ENCODE peak calls at places on chromosomes 11 and 22, in four cellular contexts. G is GM12878, I is K562, P is H1. K is an unnamed sample.

GRCh38 chr11:123321641-123322040 is 108.4 kb upstream of the GRAMD1B start:
- DNase-seq in P (no peak), I (no peak), G (no peak), K (no peak)

GRCh38 chr11:72497731-72498130 is 63.4 kb upstream of the CLPB start:
- DNase-seq in G (no peak), I (no peak), P (no peak), K (no peak)

GRCh38 chr22:48782817-48783511 is 1044.7 kb downstream of the BRD1 start:
- DNase-seq in P (peak), G (no peak), I (peak), K (peak)

GRCh38 chr11:41659990-41660389 is 200.5 kb upstream of the LRRC4C start:
- DNase-seq in G (no peak), I (no peak), P (no peak), K (no peak)

GRCh38 chr11:132161538-132161937 is 791.1 kb downstream of the NTM start:
- DNase-seq in I (no peak), P (no peak), G (no peak), K (no peak)

GRCh38 chr11:59188954-59189353 is 17.0 kb downstream of the DTX4 start:
- DNase-seq in P (no peak), I (no peak), G (no peak), K (no peak)

GRCh38 chr11:64410396-64410718 is 51.4 kb downstream of the RPS6KA4 start:
- DNase-seq in P (no peak), G (no peak), I (no peak), K (no peak)

GRCh38 chr11:45287316-45287903 is 1.3 kb upstream of the SYT13 start:
- DNase-seq in G (no peak), I (no peak), P (no peak), K (no peak)

GRCh38 chr11:128328955-128329551 is 258.3 kb downstream of the ETS1 start:
- DNase-seq in I (no peak), G (no peak), P (no peak), K (no peak)

GRCh38 chr11:73652046-73652730 is 5.8 kb downstream of the PLEKHB1 start:
- DNase-seq in G (no peak), P (peak), I (no peak), K (peak)

GRCh38 chr11:1782026-1782696 is 18.4 kb upstream of the CTSD start:
- DNase-seq in G (no peak), I (no peak), P (no peak), K (no peak)

GRCh38 chr11:20467458-20468185 is 80.1 kb downstream of the PRMT3 start:
- DNase-seq in G (no peak), I (no peak), P (no peak), K (no peak)

GRCh38 chr22:25369133-25369532 is 149.7 kb downstream of the CRYBB2 start:
- DNase-seq in I (no peak), G (no peak), P (no peak), K (no peak)

GRCh38 chr11:93908689-93909088 is 58.3 kb upstream of the VSTM5 start:
- DNase-seq in P (no peak), G (no peak), I (no peak), K (no peak)

GRCh38 chr11:119027561-119028345 is 2.9 kb downstream of the SLC37A4 start:
- DNase-seq in I (no peak), P (no peak), G (no peak), K (no peak)

GRCh38 chr11:69963533-69964246 is 114.4 kb upstream of the ANO1 start:
- DNase-seq in P (no peak), G (no peak), I (no peak), K (no peak)

GRCh38 chr22:19759994-19760651 is 455 bp upstream of the TBX1 start:
- DNase-seq in I (peak), G (no peak), P (no peak), K (no peak)

GRCh38 chr11:100593321-100593720 is 93.8 kb upstream of the ARHGAP42 start:
- DNase-seq in P (no peak), G (no peak), I (no peak), K (no peak)

GRCh38 chr11:66787934-66788758 is 55.1 kb upstream of the RCE1 start:
- DNase-seq in I (no peak), G (no peak), P (no peak), K (no peak)

GRCh38 chr11:128367573-128367972 is 219.8 kb downstream of the ETS1 start:
- DNase-seq in G (peak), I (no peak), P (no peak), K (no peak)

GRCh38 chr11:42407379-42407778 is 904.4 kb upstream of the API5 start:
- DNase-seq in G (no peak), I (no peak), P (peak), K (no peak)

GRCh38 chr11:59273008-59273841 is 60.5 kb upstream of the MPEG1 start:
- DNase-seq in G (peak), P (no peak), I (no peak), K (no peak)

GRCh38 chr22:22520667-22521602 is 865 bp upstream of the ZNF280A start:
- DNase-seq in G (no peak), P (no peak), I (peak), K (no peak)

GRCh38 chr22:31337178-31337577 is 9.0 kb downstream of the PATZ1 start:
- DNase-seq in G (no peak), P (no peak), I (no peak), K (no peak)

GRCh38 chr11:71490731-71491390 is 36.2 kb upstream of the KRTAP5-7 start:
- DNase-seq in G (no peak), P (peak), I (no peak), K (no peak)

GRCh38 chr22:19176732-19177131 is 1.8 kb downstream of the SLC25A1 start:
- DNase-seq in P (no peak), I (no peak), G (no peak), K (no peak)

GRCh38 chr11:105393326-105393725 is 216.5 kb upstream of the GRIA4 start:
- DNase-seq in I (no peak), G (no peak), P (no peak), K (no peak)

GRCh38 chr11:126646701-126647209 is 291.3 kb downstream of the ST3GAL4 start:
- DNase-seq in P (no peak), I (no peak), G (no peak), K (no peak)

GRCh38 chr11:100640646-100641045 is 46.4 kb upstream of the ARHGAP42 start:
- DNase-seq in I (no peak), P (no peak), G (no peak), K (no peak)

GRCh38 chr11:5992604-5993251 is 5.9 kb upstream of the OR52L1 start:
- DNase-seq in P (no peak), G (no peak), I (peak), K (peak)

GRCh38 chr22:35697142-35697541 is 20.5 kb upstream of the APOL5 start:
- DNase-seq in P (no peak), I (no peak), G (no peak), K (no peak)

GRCh38 chr11:86398106-86398505 is 23.4 kb downstream of the CCDC81 start:
- DNase-seq in G (no peak), I (no peak), P (no peak), K (no peak)

GRCh38 chr11:77203901-77204755 is 76.1 kb downstream of the MYO7A start:
- DNase-seq in P (no peak), G (no peak), I (no peak), K (no peak)

GRCh38 chr11:61007383-61007970 is 36.0 kb downstream of the CD6 start:
- DNase-seq in G (no peak), I (no peak), P (no peak), K (no peak)
- TF ChIP-seq YY1 in G (no peak), I (no peak), P (no peak), K (no peak)

GRCh38 chr11:65489706-65490310 is 9.0 kb upstream of the MALAT1 start:
- DNase-seq in P (no peak), G (no peak), I (no peak), K (no peak)

GRCh38 chr11:65489061-65489705 is 9.7 kb upstream of the MALAT1 start:
- DNase-seq in P (peak), I (peak), G (no peak), K (no peak)

GRCh38 chr11:65487467-65488272 is 11.2 kb upstream of the MALAT1 start:
- DNase-seq in G (no peak), P (peak), I (peak), K (peak)

GRCh38 chr11:65486570-65487466 is 12.0 kb upstream of the MALAT1 start:
- DNase-seq in I (no peak), G (no peak), P (no peak), K (no peak)

DNA sequence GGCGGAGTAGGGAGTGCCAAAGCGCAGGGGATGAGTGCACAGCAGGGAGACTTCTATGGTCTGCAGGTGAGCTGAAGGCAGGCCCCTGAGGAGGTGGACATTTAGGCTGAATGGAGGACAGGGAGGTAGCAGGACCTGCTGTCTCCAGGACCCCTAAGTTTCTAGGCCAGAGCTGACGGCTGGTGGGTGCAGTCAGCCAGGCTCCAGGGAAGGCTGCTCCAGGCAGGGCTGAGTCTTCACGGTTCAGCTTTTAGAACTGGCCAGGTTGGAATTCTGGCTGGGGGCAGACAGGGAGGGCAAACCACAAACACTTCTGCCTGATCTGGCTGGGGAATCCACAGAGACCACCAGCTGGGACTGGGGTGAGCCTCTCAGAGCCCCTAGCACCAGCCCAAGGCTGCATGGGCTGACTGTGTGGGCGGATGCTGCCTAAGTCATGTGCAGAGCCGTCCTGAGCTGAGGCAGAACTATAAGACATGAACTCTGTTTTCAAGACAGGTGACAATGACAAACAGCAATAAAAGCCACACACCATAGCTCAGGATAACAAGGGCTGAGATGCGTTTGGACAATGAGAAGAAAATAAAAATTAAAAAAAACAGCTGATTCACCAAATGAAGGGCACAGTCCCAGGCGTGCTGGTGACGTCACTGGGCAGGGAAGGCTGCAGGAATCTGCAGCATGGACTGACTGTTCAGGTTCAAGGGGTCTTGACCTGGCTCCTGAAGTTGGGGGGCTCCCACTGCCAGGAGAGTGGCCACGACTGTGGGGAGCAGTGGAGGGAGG is 10.4 kb upstream of the MALAT1 start:
- DNase-seq in G (no peak), P (no peak), I (no peak), K (no peak)
- TF ChIP-seq EGR1 in G (peak), P (peak), I (peak), K (no peak)

GRCh38 chr22:43812890-43813289 is 785 bp upstream of the EFCAB6 start:
- DNase-seq in G (no peak), I (no peak), P (no peak), K (no peak)

GRCh38 chr22:43814264-43814663 is 2.2 kb upstream of the EFCAB6 start:
- DNase-seq in P (no peak), G (no peak), I (no peak), K (no peak)

GRCh38 chr22:43812149-43812842 is at the start of gene EFCAB6:
- DNase-seq in I (peak), P (peak), G (peak), K (peak)

GRCh38 chr22:43817402-43817801 is 5.3 kb upstream of the EFCAB6 start:
- DNase-seq in G (no peak), I (no peak), P (no peak), K (no peak)

GRCh38 chr22:43811777-43812148 is 342 bp downstream of the EFCAB6 start:
- DNase-seq in I (no peak), G (no peak), P (no peak), K (no peak)
- TF ChIP-seq YY1 in I (no peak), G (no peak), P (no peak), K (no peak)

GRCh38 chr22:24051028-24051427 is 39.9 kb downstream of the CABIN1 start:
- DNase-seq in I (no peak), P (no peak), G (no peak), K (no peak)
- TF ChIP-seq EGR1 in I (no peak), P (no peak), G (no peak), K (no peak)

GRCh38 chr22:45423524-45423923 is 10.0 kb downstream of the RIBC2 start:
- DNase-seq in P (peak), G (no peak), I (no peak), K (no peak)

GRCh38 chr22:45422237-45422983 is 8.9 kb downstream of the RIBC2 start:
- DNase-seq in G (no peak), I (no peak), P (peak), K (no peak)

GRCh38 chr22:45425531-45426265 is 12.2 kb downstream of the RIBC2 start:
- DNase-seq in G (no peak), I (no peak), P (no peak), K (no peak)

GRCh38 chr22:45425101-45425500 is 11.6 kb downstream of the RIBC2 start:
- DNase-seq in I (no peak), P (no peak), G (no peak), K (no peak)

DNA sequence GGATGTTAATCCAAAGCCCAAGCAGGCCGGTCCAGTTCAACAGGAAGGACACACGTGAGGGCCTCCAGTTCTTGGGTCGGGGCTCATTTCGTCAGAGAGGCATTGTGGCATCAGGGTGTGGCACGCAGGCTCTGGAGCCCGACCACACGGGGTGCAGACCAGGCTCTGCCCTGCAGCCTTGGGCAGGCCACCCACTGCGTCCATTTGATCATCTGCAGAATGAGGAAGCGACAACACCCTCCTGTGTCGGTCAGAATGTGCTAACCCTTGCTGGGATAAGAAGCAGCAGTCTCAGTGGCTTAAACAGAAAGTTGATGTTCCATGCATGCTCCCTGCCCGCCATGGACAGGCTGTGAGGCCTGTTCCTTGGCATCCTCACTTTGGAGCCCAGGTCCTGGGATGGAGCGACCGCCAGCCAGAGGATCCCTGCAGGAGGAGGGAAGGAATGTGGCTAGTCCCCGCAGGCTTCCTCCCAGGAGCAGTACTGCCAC is 10.8 kb downstream of the RIBC2 start:
- DNase-seq in I (no peak), G (no peak), P (no peak), K (no peak)
- TF ChIP-seq YY1 in I (no peak), G (no peak), P (no peak), K (no peak)

GRCh38 chr11:78548911-78549572 is 25.6 kb downstream of the NARS2 start:
- DNase-seq in P (no peak), I (no peak), G (no peak), K (no peak)
- TF ChIP-seq EGR1 in P (no peak), I (no peak), G (no peak), K (no peak)

DNA sequence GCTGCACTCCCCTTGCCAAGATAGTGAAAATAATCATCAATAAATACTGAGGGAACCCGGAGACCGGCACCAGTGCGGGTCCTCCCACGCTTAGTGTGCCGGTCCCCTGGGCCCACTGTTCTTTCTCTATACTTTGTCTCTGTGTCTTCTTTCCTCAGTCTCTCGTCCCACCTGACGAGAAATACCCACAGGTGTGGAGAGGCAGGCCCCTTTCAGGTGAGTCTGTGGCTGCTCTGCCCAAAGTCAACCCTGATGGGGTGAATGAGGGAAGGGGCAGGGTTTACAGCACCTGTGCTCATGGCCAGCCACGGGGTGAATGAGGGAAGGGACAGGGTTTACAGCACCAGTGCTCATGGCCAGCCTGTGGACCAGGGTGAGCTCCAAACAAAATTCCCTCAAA is 4.7 kb downstream of the BET1L start:
- DNase-seq in P (peak), I (no peak), G (no peak), K (no peak)
- TF ChIP-seq YY1 in P (no peak), I (no peak), G (no peak), K (no peak)